ENCODE peak calls at places on chromosomes 2 and 18, in four cellular contexts. One of them, this sample, is unnamed.

GRCh38 chr2:3299130-3299529 is 78.5 kb downstream of the EIPR1 start:
- DNase-seq in heart right ventricle: no peak
- DNase-seq in IMR-90: no peak
- DNase-seq in endodermal cell: no peak
- DNase-seq in this sample: no peak

GRCh38 chr2:127107622-127107999 is 657 bp upstream of the BIN1 start:
- DNase-seq in IMR-90: no peak
- DNase-seq in endodermal cell: no peak
- DNase-seq in heart right ventricle: no peak
- DNase-seq in this sample: no peak

GRCh38 chr2:16126141-16126968 is 186.0 kb downstream of the MYCN start:
- DNase-seq in endodermal cell: peak; percentile 24
- DNase-seq in IMR-90: no peak
- DNase-seq in heart right ventricle: no peak
- DNase-seq in this sample: no peak

GRCh38 chr2:50674876-50675275 is 357.1 kb downstream of the NRXN1 start:
- DNase-seq in IMR-90: no peak
- DNase-seq in endodermal cell: peak; percentile 67
- DNase-seq in heart right ventricle: no peak
- DNase-seq in this sample: no peak

GRCh38 chr2:210895132-210895531 is 338.7 kb downstream of the CPS1 start:
- DNase-seq in heart right ventricle: no peak
- DNase-seq in endodermal cell: peak; percentile 72
- DNase-seq in IMR-90: no peak
- DNase-seq in this sample: no peak

GRCh38 chr2:219178377-219179175 is 501 bp downstream of the RETREG2 start:
- DNase-seq in endodermal cell: no peak
- DNase-seq in heart right ventricle: peak; percentile 43
- DNase-seq in IMR-90: peak; percentile 15
- DNase-seq in this sample: peak; percentile 67

GRCh38 chr2:191869178-191869577 is 22.3 kb upstream of the CAVIN2 start:
- DNase-seq in IMR-90: peak; percentile 30
- DNase-seq in heart right ventricle: no peak
- DNase-seq in endodermal cell: peak; percentile 92
- DNase-seq in this sample: peak; percentile 27

GRCh38 chr2:46376586-46377286 is 79.5 kb downstream of the EPAS1 start:
- DNase-seq in heart right ventricle: no peak
- DNase-seq in endodermal cell: peak; percentile 48
- DNase-seq in IMR-90: no peak
- DNase-seq in this sample: no peak

GRCh38 chr2:83282067-83282795 is 1176.8 kb downstream of the SUCLG1 start:
- DNase-seq in endodermal cell: no peak
- DNase-seq in heart right ventricle: no peak
- DNase-seq in IMR-90: no peak
- DNase-seq in this sample: no peak

GRCh38 chr18:21184396-21184996 is 57.5 kb upstream of the GREB1L start:
- DNase-seq in IMR-90: no peak
- DNase-seq in heart right ventricle: no peak
- DNase-seq in endodermal cell: no peak
- DNase-seq in this sample: no peak

GRCh38 chr2:34545486-34546136 is 946.5 kb upstream of the FAM98A start:
- DNase-seq in IMR-90: no peak
- DNase-seq in endodermal cell: no peak
- DNase-seq in heart right ventricle: no peak
- DNase-seq in this sample: no peak

GRCh38 chr2:47650001-47650535 is 132.9 kb upstream of the MSH6 start:
- DNase-seq in heart right ventricle: no peak
- DNase-seq in IMR-90: no peak
- DNase-seq in endodermal cell: no peak
- DNase-seq in this sample: no peak

GRCh38 chr2:60998628-60999545 is 18.6 kb upstream of the PEX13 start:
- DNase-seq in heart right ventricle: no peak
- DNase-seq in IMR-90: peak; percentile 62
- DNase-seq in endodermal cell: peak; percentile 51
- DNase-seq in this sample: peak; percentile 63

GRCh38 chr2:71299507-71299906 is 32.1 kb upstream of the ZNF638 start:
- DNase-seq in heart right ventricle: no peak
- DNase-seq in IMR-90: peak; percentile 36
- DNase-seq in endodermal cell: no peak
- DNase-seq in this sample: peak; percentile 50

GRCh38 chr2:3398837-3399236 is 19.3 kb downstream of the TRAPPC12 start:
- DNase-seq in heart right ventricle: no peak
- DNase-seq in endodermal cell: no peak
- DNase-seq in IMR-90: no peak
- DNase-seq in this sample: no peak

GRCh38 chr18:55280515-55280914 is 307.5 kb downstream of the TCF4 start:
- DNase-seq in heart right ventricle: peak; percentile 29
- DNase-seq in IMR-90: peak; percentile 42
- DNase-seq in endodermal cell: no peak
- DNase-seq in this sample: no peak

GRCh38 chr2:237720962-237721361 is 77.6 kb upstream of the RBM44 start:
- DNase-seq in endodermal cell: no peak
- DNase-seq in heart right ventricle: no peak
- DNase-seq in IMR-90: peak; percentile 83
- DNase-seq in this sample: peak; percentile 43

GRCh38 chr2:109457811-109458210 is 156.0 kb downstream of the SEPTIN10 start:
- DNase-seq in IMR-90: no peak
- DNase-seq in heart right ventricle: no peak
- DNase-seq in endodermal cell: peak; percentile 48
- DNase-seq in this sample: no peak

GRCh38 chr18:56869189-56869777 is 218.1 kb downstream of the WDR7 start:
- DNase-seq in IMR-90: peak; percentile 73
- DNase-seq in endodermal cell: peak; percentile 47
- DNase-seq in heart right ventricle: peak; percentile 7
- DNase-seq in this sample: peak; percentile 84

GRCh38 chr2:9360701-9361100 is 62.6 kb downstream of the ITGB1BP1 start:
- DNase-seq in heart right ventricle: no peak
- DNase-seq in endodermal cell: no peak
- DNase-seq in IMR-90: no peak
- DNase-seq in this sample: peak; percentile 57

GRCh38 chr2:228875152-228875875 is 395.8 kb downstream of the PID1 start:
- DNase-seq in IMR-90: no peak
- DNase-seq in heart right ventricle: no peak
- DNase-seq in endodermal cell: no peak
- DNase-seq in this sample: peak; percentile 36

GRCh38 chr2:189641565-189641964 is 19.7 kb upstream of the ASNSD1 start:
- DNase-seq in IMR-90: peak; percentile 66
- DNase-seq in heart right ventricle: no peak
- DNase-seq in endodermal cell: no peak
- DNase-seq in this sample: peak; percentile 56

GRCh38 chr2:73984203-73984921 is at the start of gene TET3:
- DNase-seq in IMR-90: no peak
- DNase-seq in endodermal cell: peak; percentile 79
- DNase-seq in heart right ventricle: no peak
- DNase-seq in this sample: peak; percentile 57

GRCh38 chr18:28040720-28041119 is 136.2 kb downstream of the CDH2 start:
- DNase-seq in IMR-90: peak; percentile 7
- DNase-seq in endodermal cell: no peak
- DNase-seq in heart right ventricle: no peak
- DNase-seq in this sample: peak; percentile 47

GRCh38 chr2:61898810-61899209 is 6.7 kb upstream of the COMMD1 start:
- DNase-seq in endodermal cell: no peak
- DNase-seq in heart right ventricle: no peak
- DNase-seq in IMR-90: peak; percentile 31
- DNase-seq in this sample: peak; percentile 47

GRCh38 chr18:41938445-41938844 is 16.6 kb upstream of the PIK3C3 start:
- DNase-seq in endodermal cell: no peak
- DNase-seq in heart right ventricle: no peak
- DNase-seq in IMR-90: peak; percentile 97
- DNase-seq in this sample: peak; percentile 94

GRCh38 chr18:79680100-79680879 is 687 bp downstream of the CTDP1 start:
- DNase-seq in IMR-90: peak; percentile 52
- DNase-seq in endodermal cell: peak; percentile 62
- DNase-seq in heart right ventricle: peak; percentile 25
- DNase-seq in this sample: peak; percentile 87

GRCh38 chr2:175525975-175526374 is 344.5 kb upstream of the ATP5MC3 start:
- DNase-seq in endodermal cell: no peak
- DNase-seq in heart right ventricle: no peak
- DNase-seq in IMR-90: no peak
- DNase-seq in this sample: no peak

GRCh38 chr2:197884252-197884651 is 79.9 kb downstream of the PLCL1 start:
- DNase-seq in heart right ventricle: no peak
- DNase-seq in endodermal cell: no peak
- DNase-seq in IMR-90: no peak
- DNase-seq in this sample: no peak

GRCh38 chr2:9333591-9334171 is 89.6 kb downstream of the ITGB1BP1 start:
- DNase-seq in IMR-90: peak; percentile 91
- DNase-seq in heart right ventricle: peak; percentile 73
- DNase-seq in endodermal cell: peak; percentile 82
- DNase-seq in this sample: peak; percentile 92

GRCh38 chr2:106812377-106812776 is 73.6 kb downstream of the ST6GAL2 start:
- DNase-seq in heart right ventricle: no peak
- DNase-seq in IMR-90: no peak
- DNase-seq in endodermal cell: no peak
- DNase-seq in this sample: no peak

GRCh38 chr2:95552911-95553310 is 38.9 kb upstream of the TRIM43 start:
- DNase-seq in IMR-90: no peak
- DNase-seq in heart right ventricle: no peak
- DNase-seq in endodermal cell: no peak
- DNase-seq in this sample: peak; percentile 49

GRCh38 chr2:200454839-200455801 is 54.7 kb downstream of the KCTD18 start:
- DNase-seq in IMR-90: peak; percentile 71
- DNase-seq in endodermal cell: no peak
- DNase-seq in heart right ventricle: no peak
- DNase-seq in this sample: peak; percentile 87

GRCh38 chr2:217049931-217050330 is 190.1 kb upstream of the TNP1 start:
- DNase-seq in endodermal cell: no peak
- DNase-seq in heart right ventricle: peak; percentile 57
- DNase-seq in IMR-90: no peak
- DNase-seq in this sample: peak; percentile 48

GRCh38 chr2:11574176-11575046 is 40.6 kb downstream of the GREB1 start:
- DNase-seq in IMR-90: peak; percentile 36
- DNase-seq in heart right ventricle: no peak
- DNase-seq in endodermal cell: no peak
- DNase-seq in this sample: no peak

GRCh38 chr2:188957646-188958045 is 16.5 kb upstream of the COL3A1 start:
- DNase-seq in IMR-90: no peak
- DNase-seq in heart right ventricle: no peak
- DNase-seq in endodermal cell: no peak
- DNase-seq in this sample: no peak

GRCh38 chr18:46034230-46034629 is 37.8 kb downstream of the PSTPIP2 start:
- DNase-seq in endodermal cell: no peak
- DNase-seq in heart right ventricle: no peak
- DNase-seq in IMR-90: peak; percentile 38
- DNase-seq in this sample: peak; percentile 51

GRCh38 chr18:46028536-46028891 is 43.5 kb downstream of the PSTPIP2 start:
- DNase-seq in IMR-90: no peak
- DNase-seq in heart right ventricle: no peak
- DNase-seq in endodermal cell: no peak
- DNase-seq in this sample: no peak
- H3K27ac ChIP-seq in IMR-90: no peak overlapping the region
- H3K27ac ChIP-seq in heart right ventricle: no peak overlapping the region
- H3K27ac ChIP-seq in endodermal cell: no peak overlapping the region
- H3K27ac ChIP-seq in this sample: peak overlapping the region; percentile 20

GRCh38 chr2:26769501-26769850 is 5.4 kb downstream of the SLC35F6 start:
- DNase-seq in endodermal cell: no peak
- DNase-seq in IMR-90: no peak
- DNase-seq in heart right ventricle: no peak
- DNase-seq in this sample: no peak
- H3K4me1 ChIP-seq in endodermal cell: peaks cover 8% of the 10 kb centered on the region
- H3K4me1 ChIP-seq in IMR-90: peaks cover 34% of the 10 kb centered on the region
- H3K4me1 ChIP-seq in heart right ventricle: peaks cover 65% of the 10 kb centered on the region
- H3K4me1 ChIP-seq in this sample: peaks cover 39% of the 10 kb centered on the region

DNA sequence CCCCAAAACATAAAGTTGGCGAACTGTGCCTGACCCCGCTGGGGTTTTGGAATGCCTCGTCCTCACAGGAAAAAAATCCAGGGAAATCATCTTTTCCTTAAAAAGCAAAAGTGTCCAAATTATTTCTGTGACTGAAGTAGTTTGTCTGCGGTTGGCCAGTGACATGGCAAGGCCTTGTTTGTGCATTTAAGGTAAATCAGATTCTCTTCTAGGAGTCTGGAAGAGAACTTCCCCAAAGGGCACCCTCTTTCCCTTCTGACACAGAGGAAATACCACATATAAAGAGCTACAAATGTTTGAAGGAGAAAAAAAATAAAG is 737 bp upstream of the CYB5A start:
- DNase-seq in endodermal cell: no peak
- DNase-seq in IMR-90: no peak
- DNase-seq in heart right ventricle: no peak
- DNase-seq in this sample: no peak
- H3K27ac ChIP-seq in endodermal cell: no peak overlapping the region
- H3K27ac ChIP-seq in IMR-90: peak overlapping the region; percentile 54
- H3K27ac ChIP-seq in heart right ventricle: peak overlapping the region; percentile 42
- H3K27ac ChIP-seq in this sample: peak overlapping the region; percentile 0

DNA sequence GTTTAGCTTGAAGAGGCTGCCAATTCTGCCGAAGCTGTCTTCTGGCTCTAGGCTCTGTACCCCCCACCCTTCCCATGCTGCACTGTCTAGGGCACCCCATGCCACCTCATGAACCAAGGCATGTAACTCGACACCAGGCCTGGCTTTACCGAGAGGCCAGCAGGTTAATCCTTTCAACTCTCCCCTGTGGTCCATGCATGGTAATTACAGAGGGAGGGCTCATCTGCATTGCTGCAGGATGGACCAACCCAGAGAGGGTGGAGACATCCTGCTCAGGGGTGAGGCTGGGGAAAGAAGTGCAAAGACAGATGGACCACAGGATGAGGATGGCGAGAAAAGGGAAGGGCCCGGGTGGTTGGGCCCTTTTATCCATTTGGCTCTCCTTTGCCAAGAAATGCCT is 65.8 kb downstream of the KCTD1 start:
- DNase-seq in heart right ventricle: no peak
- DNase-seq in endodermal cell: peak; percentile 90
- DNase-seq in IMR-90: no peak
- DNase-seq in this sample: no peak
- H3K4me1 ChIP-seq in heart right ventricle: no peaks in the 10 kb centered on the region
- H3K4me1 ChIP-seq in endodermal cell: no peaks in the 10 kb centered on the region
- H3K4me1 ChIP-seq in IMR-90: peaks cover 18% of the 10 kb centered on the region
- H3K4me1 ChIP-seq in this sample: peaks cover 56% of the 10 kb centered on the region

DNA sequence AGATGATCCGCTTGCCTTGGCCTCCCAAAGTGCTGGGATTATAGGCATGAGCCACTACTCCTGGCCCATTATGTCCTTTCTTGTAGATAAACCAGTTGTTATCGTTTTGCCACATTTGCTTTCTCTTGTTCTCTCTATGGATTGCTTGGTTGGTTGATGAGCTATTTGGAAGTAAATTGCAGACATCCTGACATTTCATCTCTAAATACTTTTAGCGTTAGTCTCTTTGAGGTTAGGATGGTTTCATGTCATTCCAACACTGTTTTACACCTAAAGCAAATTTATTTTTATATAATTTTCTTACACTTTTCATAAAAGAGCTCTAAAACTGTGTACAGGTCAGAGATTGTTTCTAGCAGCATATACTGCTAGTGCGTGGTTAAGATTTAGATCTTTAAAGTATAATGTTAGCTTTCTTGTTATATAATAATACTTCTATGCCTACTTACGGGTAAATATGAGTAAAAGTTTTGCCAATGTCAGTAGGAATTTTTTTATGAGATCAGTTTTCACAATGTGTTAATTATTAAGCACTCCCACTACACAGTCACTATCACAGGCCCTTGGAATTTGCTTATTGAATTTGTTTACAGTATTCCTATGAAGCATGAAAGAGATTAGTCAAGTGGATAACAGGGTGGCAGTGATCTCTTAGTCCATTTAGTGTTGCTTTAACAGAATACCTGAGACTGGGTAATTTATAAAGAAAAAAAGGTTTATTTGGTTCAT is 10.3 kb downstream of the POLI start:
- DNase-seq in IMR-90: no peak
- DNase-seq in heart right ventricle: no peak
- DNase-seq in endodermal cell: no peak
- DNase-seq in this sample: no peak
- H3K27ac ChIP-seq in IMR-90: no peak overlapping the region
- H3K27ac ChIP-seq in heart right ventricle: no peak overlapping the region
- H3K27ac ChIP-seq in endodermal cell: no peak overlapping the region
- H3K27ac ChIP-seq in this sample: no peak overlapping the region

GRCh38 chr2:28632791-28633190 is 118.8 kb upstream of the PPP1CB start:
- DNase-seq in endodermal cell: no peak
- DNase-seq in IMR-90: no peak
- DNase-seq in heart right ventricle: no peak
- DNase-seq in this sample: no peak
- H3K4me1 ChIP-seq in endodermal cell: no peaks in the 10 kb centered on the region
- H3K4me1 ChIP-seq in IMR-90: peaks cover 10% of the 10 kb centered on the region
- H3K4me1 ChIP-seq in heart right ventricle: peaks cover 17% of the 10 kb centered on the region
- H3K4me1 ChIP-seq in this sample: peaks cover 11% of the 10 kb centered on the region

This sample was measured in GM23248.